ENCODE peak calls at places on chromosomes 6 and 20, in nine cellular contexts. K is RCC 7860; W is heart right ventricle; P is transverse colon; V is adipocyte; B is NCI-H1694 treated with DMSO at 0.1 percent for 48 hours; M is left cardiac atrium; S is stimulated activated CD4-positive, alpha-beta T cell treated with anti-CD3 and anti-CD28 coated beads, Interleukin-4, amount 100 ng/mL, for 48 hours; R is activated CD4-positive, alpha-beta T cell treated with anti-CD3 and anti-CD28 coated beads for 1 hour. E is an unnamed sample.

GRCh38 chr6:158057213-158057987 is 75.7 kb downstream of the SYNJ2 start:
- DNase-seq in R (no peak), M (no peak), K (peak), V (peak), S (peak), P (no peak), B (no peak), W (no peak), E (peak)

GRCh38 chr6:154509421-154510143 is 903 bp downstream of the CNKSR3 start:
- DNase-seq in S (no peak), W (no peak), M (peak), K (no peak), R (no peak), V (peak), P (peak), B (no peak), E (no peak)

GRCh38 chr20:63738687-63739128 is 868 bp upstream of the SLC2A4RG start:
- DNase-seq in P (peak), M (peak), R (no peak), W (peak), V (peak), S (no peak), B (no peak), K (no peak), E (peak)

GRCh38 chr6:912871-913663 is 220.1 kb upstream of the EXOC2 start:
- DNase-seq in W (peak), S (no peak), V (peak), R (no peak), K (no peak), B (no peak), M (no peak), P (peak), E (peak)

GRCh38 chr6:10598084-10598960 is 77.2 kb downstream of the GCNT2 start:
- DNase-seq in P (no peak), B (no peak), K (no peak), S (no peak), R (no peak), M (no peak), W (no peak), V (no peak), E (no peak)

GRCh38 chr6:145531822-145532221 is 203.5 kb downstream of the EPM2A start:
- DNase-seq in V (no peak), B (no peak), K (no peak), P (no peak), S (no peak), R (no peak), W (no peak), M (no peak), E (no peak)

GRCh38 chr6:36677753-36678487 is 594 bp upstream of the CDKN1A start:
- DNase-seq in R (no peak), W (no peak), P (no peak), M (no peak), S (no peak), V (peak), B (peak), K (no peak), E (no peak)

GRCh38 chr6:137647762-137648412 is 153.7 kb upstream of the OLIG3 start:
- DNase-seq in P (no peak), S (no peak), W (no peak), M (no peak), K (no peak), V (no peak), R (no peak), B (no peak), E (no peak)

GRCh38 chr20:10672579-10673127 is 1.1 kb downstream of the JAG1 start:
- DNase-seq in R (no peak), W (peak), B (no peak), S (peak), V (peak), K (peak), P (peak), M (peak), E (no peak)

GRCh38 chr6:8506123-8506522 is 70.8 kb upstream of the SLC35B3 start:
- DNase-seq in M (no peak), S (no peak), W (no peak), R (no peak), P (no peak), K (no peak), B (no peak), V (peak), E (no peak)

GRCh38 chr6:141309295-141309694 is 823.4 kb upstream of the GJE1 start:
- DNase-seq in B (no peak), M (no peak), V (no peak), R (no peak), S (no peak), W (no peak), K (no peak), P (no peak), E (no peak)

GRCh38 chr6:170067923-170068360 is 222.9 kb downstream of the DLL1 start:
- DNase-seq in K (no peak), P (peak), W (no peak), M (no peak), S (no peak), R (no peak), B (no peak), V (no peak), E (no peak)

GRCh38 chr6:17267586-17267985 is 13.6 kb upstream of the RBM24 start:
- DNase-seq in K (no peak), V (no peak), R (no peak), M (no peak), B (no peak), P (no peak), W (no peak), S (no peak), E (no peak)